ENCODE peak calls at places on chromosomes 13 and 19, in ten cellular contexts. G is lower lobe of right lung; Y is body of pancreas; T is small intestine; A is heart left ventricle; K is left ventricle myocardium inferior; F is left lung; Q is Caco-2; E is cardiac muscle cell; I is CD8-positive, alpha-beta memory T cell. H is an unnamed sample.

GRCh38 chr13:99724633-99725517 is 223.6 kb downstream of the TM9SF2 start:
- DNase-seq in I (no peak), Q (no peak), E (no peak), T (peak), A (no peak), G (no peak), F (no peak), Y (no peak), K (no peak), H (no peak)

GRCh38 chr13:22915442-22916082 is 265.2 kb upstream of the SGCG start:
- DNase-seq in E (peak), A (no peak), I (no peak), F (no peak), K (peak), Y (peak), Q (peak), G (peak), T (peak), H (peak)

GRCh38 chr13:105990256-105990958 is 545.1 kb downstream of the EFNB2 start:
- DNase-seq in I (no peak), Q (no peak), E (no peak), Y (no peak), A (no peak), K (no peak), F (no peak), G (no peak), T (no peak), H (no peak)

GRCh38 chr19:27764186-27764804 is 1448.7 kb downstream of the UQCRFS1 start:
- DNase-seq in E (no peak), Q (no peak), A (no peak), F (no peak), T (no peak), G (no peak), Y (no peak), I (no peak), K (no peak), H (no peak)

GRCh38 chr13:99403458-99403971 is 96.3 kb upstream of the GPR183 start:
- DNase-seq in A (no peak), I (peak), F (no peak), E (no peak), Y (no peak), G (no peak), K (no peak), T (peak), Q (no peak), H (no peak)

GRCh38 chr19:18697680-18698079 is 14.2 kb downstream of the CRTC1 start:
- DNase-seq in T (peak), G (peak), F (peak), K (peak), A (no peak), E (no peak), I (no peak), Q (no peak), Y (peak), H (peak)

GRCh38 chr13:24511824-24512207 is 762 bp downstream of the PARP4 start:
- DNase-seq in I (no peak), Q (no peak), K (no peak), G (no peak), Y (no peak), A (no peak), E (no peak), F (no peak), T (no peak), H (no peak)

GRCh38 chr19:18589380-18590272 is 1.0 kb downstream of the REX1BD start:
- DNase-seq in T (peak), K (peak), A (peak), I (peak), F (peak), Y (peak), G (peak), Q (peak), E (peak), H (peak)

GRCh38 chr19:33811736-33812387 is 15.2 kb downstream of the KCTD15 start:
- DNase-seq in F (peak), E (no peak), I (no peak), A (no peak), T (no peak), K (no peak), Q (no peak), Y (no peak), G (peak), H (peak)

GRCh38 chr13:51731759-51732158 is 72.2 kb downstream of the DHRS12 start:
- DNase-seq in Q (no peak), E (peak), T (no peak), Y (no peak), I (no peak), A (no peak), F (no peak), K (no peak), G (no peak), H (no peak)

GRCh38 chr13:33542309-33543088 is 256.9 kb upstream of the STARD13 start:
- DNase-seq in K (peak), T (peak), Q (peak), E (peak), I (peak), F (peak), A (peak), Y (peak), G (peak), H (peak)

GRCh38 chr13:33544308-33544707 is 258.8 kb upstream of the STARD13 start:
- DNase-seq in A (no peak), Y (no peak), Q (no peak), F (no peak), E (no peak), T (no peak), K (no peak), G (no peak), I (no peak), H (no peak)

GRCh38 chr13:33543089-33543459 is 257.5 kb upstream of the STARD13 start:
- DNase-seq in K (no peak), G (no peak), I (no peak), T (no peak), Y (no peak), A (no peak), Q (no peak), F (no peak), E (no peak), H (no peak)

GRCh38 chr13:33543631-33544030 is 258.1 kb upstream of the STARD13 start:
- DNase-seq in T (peak), K (no peak), Q (peak), Y (no peak), G (no peak), E (no peak), I (no peak), F (no peak), A (no peak), H (no peak)

GRCh38 chr13:33541962-33542308 is 256.4 kb upstream of the STARD13 start:
- DNase-seq in E (no peak), I (no peak), K (no peak), F (no peak), Q (no peak), Y (no peak), A (no peak), G (no peak), T (no peak), H (no peak)
- H3K4me3 ChIP-seq in E (peak), I (peak), K (peak), F (peak), Q (peak), Y (no peak), A (peak), G (peak), T (no peak), H (peak)

GRCh38 chr19:46372901-46373572 is 26.1 kb downstream of the PPP5C start:
- DNase-seq in F (peak), A (no peak), T (no peak), Y (no peak), I (no peak), E (peak), K (no peak), G (no peak), Q (no peak), H (peak)
- H3K4me3 ChIP-seq in F (no peak), A (no peak), T (no peak), Y (no peak), I (no peak), E (no peak), K (no peak), G (no peak), Q (no peak), H (no peak)

GRCh38 chr19:57773488-57773887 is 4.0 kb downstream of the ZNF586 start:
- DNase-seq in G (no peak), I (no peak), A (no peak), T (no peak), Y (no peak), F (no peak), K (no peak), E (no peak), Q (no peak), H (no peak)

GRCh38 chr19:57769345-57770131 is at the start of gene ZNF586:
- DNase-seq in Y (peak), G (peak), F (peak), Q (peak), I (peak), K (peak), E (peak), T (peak), A (peak), H (peak)

GRCh38 chr19:57776764-57777296 is 7.4 kb downstream of the ZNF586 start:
- DNase-seq in K (no peak), F (no peak), Q (no peak), I (no peak), T (no peak), Y (no peak), E (no peak), A (no peak), G (no peak), H (no peak)

GRCh38 chr19:57771417-57771816 is 1.9 kb downstream of the ZNF586 start:
- DNase-seq in K (no peak), E (no peak), F (no peak), Y (no peak), I (no peak), T (no peak), G (no peak), Q (no peak), A (no peak), H (no peak)
- H3K4me3 ChIP-seq in K (peak), E (no peak), F (no peak), Y (no peak), I (no peak), T (no peak), G (no peak), Q (no peak), A (no peak), H (no peak)

GRCh38 chr19:3374369-3375112 is 8.2 kb downstream of the NFIC start:
- DNase-seq in G (no peak), I (no peak), Y (peak), T (no peak), Q (no peak), E (peak), F (no peak), K (peak), A (no peak), H (no peak)
- H3K4me3 ChIP-seq in G (peak), I (no peak), Y (no peak), T (no peak), Q (no peak), E (no peak), F (no peak), K (peak), A (no peak), H (no peak)

GRCh38 chr19:4368128-4368820 is 24.9 kb downstream of the MPND start:
- DNase-seq in G (peak), F (no peak), E (peak), A (no peak), K (no peak), Y (no peak), I (no peak), T (no peak), Q (no peak), H (peak)

GRCh38 chr19:4366666-4367335 is 23.4 kb downstream of the MPND start:
- DNase-seq in T (no peak), A (no peak), K (no peak), E (no peak), G (no peak), I (no peak), Y (no peak), Q (no peak), F (no peak), H (peak)

GRCh38 chr19:4367781-4368127 is 24.4 kb downstream of the MPND start:
- DNase-seq in T (no peak), F (no peak), Y (no peak), G (peak), Q (no peak), K (no peak), I (no peak), E (no peak), A (no peak), H (peak)

GRCh38 chr19:4365791-4366665 is 22.7 kb downstream of the MPND start:
- DNase-seq in K (no peak), F (no peak), E (no peak), T (no peak), G (no peak), Q (no peak), Y (no peak), I (no peak), A (no peak), H (peak)

DNA sequence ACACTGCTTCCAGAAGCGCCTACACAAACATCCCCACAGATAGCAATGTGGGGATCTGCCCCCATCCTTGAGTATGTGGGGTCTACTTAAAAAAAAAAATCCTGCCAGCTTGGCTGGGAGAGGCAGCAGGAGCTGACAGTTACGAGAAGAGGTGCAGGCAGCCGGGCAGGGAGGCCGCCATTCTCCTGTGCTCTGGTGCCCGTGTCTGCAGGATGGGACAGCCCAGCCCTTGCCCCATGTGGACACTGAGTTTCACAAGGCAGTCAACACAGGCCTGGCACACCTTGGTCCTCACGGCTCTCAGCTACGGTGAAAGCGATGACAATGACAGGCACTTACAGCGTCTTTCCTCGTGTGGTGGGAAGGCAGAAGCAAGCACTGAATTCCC is 24.0 kb downstream of the MPND start:
- DNase-seq in K (no peak), F (no peak), E (no peak), G (no peak), Y (no peak), T (no peak), A (no peak), I (no peak), Q (no peak), H (peak)
- H3K4me3 ChIP-seq in K (no peak), F (no peak), E (no peak), G (no peak), Y (no peak), T (no peak), A (no peak), I (no peak), Q (no peak), H (no peak)

DNA sequence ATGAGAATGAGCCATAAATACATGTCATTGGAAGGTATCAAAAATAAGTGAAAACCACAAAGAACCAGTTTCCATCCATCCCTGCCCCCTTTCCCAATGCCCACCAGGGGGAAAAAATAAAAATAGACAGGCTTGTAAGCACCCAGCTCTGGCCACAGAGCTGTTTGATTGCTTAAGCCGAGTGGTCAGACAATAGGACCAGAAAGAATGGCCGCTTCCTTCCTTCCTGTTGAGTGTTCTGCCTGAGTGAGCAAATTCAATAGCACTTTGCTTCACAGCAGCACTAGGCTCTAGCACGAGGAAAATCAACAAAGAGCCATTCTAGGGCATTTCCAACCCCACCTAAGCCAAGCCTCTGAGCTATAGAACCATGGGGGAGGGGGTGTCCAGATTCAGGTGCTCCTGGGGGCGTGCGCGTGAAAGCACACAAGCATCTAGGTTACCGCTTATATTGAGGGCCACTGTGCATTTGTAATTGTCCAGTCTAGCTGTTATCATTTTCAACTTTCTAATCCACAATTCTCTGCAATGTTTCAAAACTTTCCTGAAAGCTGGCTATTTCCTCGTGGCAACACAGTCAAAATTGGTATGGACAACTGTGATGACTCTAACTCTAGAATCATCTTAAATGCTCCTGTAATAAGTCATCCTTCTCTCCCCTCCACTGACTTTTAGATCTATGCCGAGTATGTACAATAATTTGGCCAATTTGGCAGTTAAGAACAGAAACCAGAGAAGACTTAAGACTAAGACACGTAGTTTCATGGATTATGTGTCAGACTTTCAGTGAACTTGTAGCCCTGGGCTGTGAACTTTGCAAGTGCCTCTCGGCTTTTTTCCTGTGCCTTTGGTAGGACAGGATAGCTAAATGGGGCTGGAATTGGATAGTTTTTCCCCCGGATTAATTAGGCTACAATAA is 64.3 kb downstream of the SPRY2 start:
- DNase-seq in F (no peak), T (no peak), Y (no peak), G (no peak), Q (no peak), K (no peak), I (no peak), A (peak), E (peak), H (no peak)
- H3K4me3 ChIP-seq in F (no peak), T (no peak), Y (no peak), G (no peak), Q (no peak), K (no peak), I (no peak), A (no peak), E (no peak), H (peak)

DNA sequence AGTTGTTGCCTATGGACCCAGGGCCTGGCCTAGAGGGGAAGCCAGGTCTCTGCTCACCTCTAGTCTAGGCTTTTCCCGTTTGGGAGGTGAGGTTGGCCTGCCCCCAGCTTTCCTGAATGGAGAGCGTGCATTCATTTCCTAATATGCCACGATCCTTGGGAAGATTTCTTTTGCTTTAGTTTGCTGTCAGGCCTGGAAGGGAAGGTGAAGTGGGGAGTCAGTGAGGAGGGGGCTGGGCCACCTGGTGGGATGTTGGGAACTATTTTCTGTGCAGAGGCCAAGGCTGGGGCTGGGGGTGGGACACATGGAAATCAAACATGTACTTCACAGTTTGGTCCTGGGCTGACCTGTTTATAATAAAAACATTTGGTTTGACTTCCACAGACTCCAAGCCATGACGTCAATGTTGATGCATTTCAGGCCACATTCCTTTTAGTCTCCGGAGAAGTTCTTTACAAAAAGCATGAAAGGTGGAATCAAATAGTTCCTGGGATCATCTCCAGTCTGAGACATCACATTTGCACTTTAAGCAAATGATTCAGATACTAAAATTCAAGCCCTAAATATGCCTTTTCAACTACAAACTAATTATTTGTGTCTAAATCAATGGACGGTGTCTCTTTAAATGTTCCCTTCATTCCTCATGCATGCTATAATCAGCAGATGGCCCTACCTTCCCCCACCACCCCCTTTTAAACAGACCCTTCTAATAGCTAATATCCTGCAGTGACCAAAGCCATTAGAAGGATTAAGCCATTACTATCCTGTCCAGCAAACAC is 41.5 kb upstream of the MEDAG start:
- DNase-seq in T (no peak), F (no peak), Y (no peak), Q (no peak), G (no peak), K (no peak), A (no peak), E (peak), I (no peak), H (no peak)
- H3K4me3 ChIP-seq in T (no peak), F (no peak), Y (no peak), Q (no peak), G (no peak), K (no peak), A (no peak), E (no peak), I (no peak), H (no peak)

GRCh38 chr19:41997121-41997850 is 3.3 kb upstream of the ATP1A3 start:
- DNase-seq in A (no peak), Q (peak), I (no peak), G (no peak), K (peak), F (no peak), E (peak), T (peak), Y (peak), H (peak)

GRCh38 chr19:41993612-41994483 is at the start of gene ATP1A3:
- DNase-seq in Q (peak), G (no peak), E (peak), I (peak), K (peak), T (peak), F (peak), A (peak), Y (peak), H (no peak)

GRCh38 chr19:41995959-41996797 is 2.1 kb upstream of the ATP1A3 start:
- DNase-seq in G (no peak), T (no peak), Y (no peak), Q (peak), I (no peak), K (no peak), F (no peak), E (no peak), A (no peak), H (no peak)

GRCh38 chr19:41994994-41995958 is 1.2 kb upstream of the ATP1A3 start:
- DNase-seq in T (no peak), A (no peak), F (no peak), K (no peak), I (no peak), G (no peak), Q (no peak), Y (no peak), E (no peak), H (no peak)

DNA sequence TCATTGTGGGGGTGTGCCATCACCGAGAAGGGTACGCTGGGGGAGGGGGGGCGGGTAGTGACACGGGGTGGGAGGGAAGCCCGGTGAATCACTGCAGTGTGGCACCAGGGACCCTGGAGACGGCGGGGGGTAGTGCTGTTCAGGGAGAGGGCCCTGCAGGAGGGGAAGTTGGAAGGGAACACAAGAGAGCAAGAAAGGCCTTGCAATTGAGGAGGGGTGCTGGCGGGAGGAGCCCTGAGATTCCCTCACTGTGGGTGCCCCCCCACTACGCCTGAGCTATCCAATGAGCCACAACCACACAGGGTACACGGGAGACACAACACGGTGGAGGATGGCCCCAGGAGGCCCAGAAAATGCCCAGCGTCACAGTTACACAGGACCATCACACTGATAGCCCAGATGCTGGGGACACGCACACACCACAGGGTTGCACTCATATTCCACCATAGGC is 516 bp upstream of the ATP1A3 start:
- DNase-seq in Q (no peak), E (no peak), A (no peak), F (no peak), Y (no peak), T (no peak), G (no peak), K (no peak), I (no peak), H (no peak)
- H3K4me3 ChIP-seq in Q (peak), E (no peak), A (peak), F (peak), Y (no peak), T (no peak), G (peak), K (peak), I (peak), H (no peak)